ENCODE peak calls at places on chromosomes 5 and 9, in eight cellular contexts. G is heart left ventricle; F is left ventricle myocardium inferior; M is kidney epithelial cell; T is adipocyte; B is CD4-positive, alpha-beta memory T cell; V is epithelial cell of esophagus; C is A549. P is an unnamed sample.

GRCh38 chr5:54115768-54116403 is 194.5 kb downstream of the ARL15 start:
- DNase-seq in G (no peak), F (no peak), M (no peak), T (no peak), B (no peak), V (peak), C (no peak), P (no peak)

GRCh38 chr9:124869466-124869985 is 7.6 kb downstream of the ARPC5L start:
- DNase-seq in G (peak), F (no peak), M (no peak), T (peak), B (peak), V (peak), C (no peak), P (no peak)

GRCh38 chr5:53922508-53923498 is 362.4 kb downstream of the NDUFS4 start:
- DNase-seq in G (no peak), F (no peak), M (no peak), T (no peak), B (no peak), V (no peak), C (no peak), P (no peak)

GRCh38 chr5:87164409-87164808 is 103.3 kb upstream of the RASA1 start:
- DNase-seq in G (no peak), F (no peak), M (no peak), T (peak), B (no peak), V (no peak), C (no peak), P (no peak)

GRCh38 chr5:91419571-91420537 is 36.7 kb upstream of the ARRDC3 start:
- DNase-seq in G (no peak), F (peak), M (no peak), T (peak), B (peak), V (peak), C (peak), P (no peak)

GRCh38 chr5:112228672-112229071 is 190.4 kb downstream of the EPB41L4A start:
- DNase-seq in G (peak), F (peak), M (peak), T (peak), B (no peak), V (peak), C (peak), P (peak)

GRCh38 chr5:115813719-115814118 is 2.7 kb downstream of the CDO1 start:
- DNase-seq in G (no peak), F (no peak), M (no peak), T (no peak), B (no peak), V (no peak), C (no peak), P (no peak)

GRCh38 chr9:134418986-134419683 is 92.9 kb downstream of the RXRA start:
- DNase-seq in G (no peak), F (no peak), M (no peak), T (no peak), B (no peak), V (no peak), C (no peak), P (no peak)

GRCh38 chr9:95505676-95506437 is 10.9 kb downstream of the PTCH1 start:
- DNase-seq in G (peak), F (peak), M (no peak), T (peak), B (peak), V (peak), C (peak), P (peak)

GRCh38 chr9:86487222-86487841 is 133.1 kb upstream of the TUT7 start:
- DNase-seq in G (no peak), F (no peak), M (no peak), T (peak), B (no peak), V (peak), C (peak), P (no peak)

GRCh38 chr5:607541-608285 is 4.4 kb upstream of the CEP72 start:
- DNase-seq in G (no peak), F (no peak), M (no peak), T (no peak), B (no peak), V (no peak), C (no peak), P (peak)

GRCh38 chr5:52864884-52865283 is 77.2 kb downstream of the ITGA1 start:
- DNase-seq in G (no peak), F (no peak), M (no peak), T (peak), B (no peak), V (peak), C (peak), P (no peak)

GRCh38 chr5:78547731-78548189 is 100.8 kb downstream of the LHFPL2 start:
- DNase-seq in G (peak), F (peak), M (no peak), T (no peak), B (no peak), V (no peak), C (no peak), P (peak)

GRCh38 chr9:91643474-91644102 is 220.0 kb upstream of the NFIL3 start:
- DNase-seq in G (no peak), F (no peak), M (no peak), T (peak), B (no peak), V (no peak), C (no peak), P (no peak)

GRCh38 chr5:113806823-113807222 is 293.3 kb downstream of the YTHDC2 start:
- DNase-seq in G (no peak), F (no peak), M (no peak), T (peak), B (no peak), V (peak), C (no peak), P (no peak)

GRCh38 chr5:56278267-56278826 is 45.2 kb upstream of the ANKRD55 start:
- DNase-seq in G (no peak), F (no peak), M (peak), T (no peak), B (no peak), V (no peak), C (no peak), P (no peak)

GRCh38 chr5:112737088-112737471 is 605 bp upstream of the APC start:
- DNase-seq in G (no peak), F (no peak), M (no peak), T (peak), B (no peak), V (no peak), C (no peak), P (no peak)

GRCh38 chr9:131186622-131187021 is 61.2 kb downstream of the NUP214 start:
- DNase-seq in G (no peak), F (no peak), M (no peak), T (no peak), B (no peak), V (no peak), C (no peak), P (no peak)

GRCh38 chr5:206406-206805 is 11.5 kb downstream of the CCDC127 start:
- DNase-seq in G (no peak), F (no peak), M (no peak), T (no peak), B (no peak), V (no peak), C (no peak), P (no peak)

GRCh38 chr5:10932426-10932825 is 171.4 kb upstream of the DAP start:
- DNase-seq in G (no peak), F (no peak), M (no peak), T (no peak), B (no peak), V (no peak), C (no peak), P (no peak)

GRCh38 chr9:119337566-119337965 is 31.7 kb downstream of the BRINP1 start:
- DNase-seq in G (no peak), F (no peak), M (no peak), T (no peak), B (no peak), V (no peak), C (no peak), P (no peak)

GRCh38 chr5:82719368-82719767 is 357.8 kb downstream of the TMEM167A start:
- DNase-seq in G (no peak), F (no peak), M (no peak), T (peak), B (no peak), V (peak), C (no peak), P (no peak)

GRCh38 chr9:129549684-129550083 is 71.2 kb downstream of the C9orf50 start:
- DNase-seq in G (no peak), F (peak), M (no peak), T (no peak), B (no peak), V (no peak), C (peak), P (peak)

GRCh38 chr9:136862849-136863622 is 3.1 kb downstream of the EDF1 start:
- DNase-seq in G (no peak), F (peak), M (no peak), T (no peak), B (no peak), V (no peak), C (no peak), P (no peak)
- H3K4me3 ChIP-seq in G (no peak), F (no peak), M (no peak), T (no peak), B (no peak), V (no peak), C (no peak), P (no peak)

GRCh38 chr9:114925039-114925438 is 5.4 kb downstream of the TNFSF8 start:
- DNase-seq in G (no peak), F (no peak), M (no peak), T (no peak), B (no peak), V (no peak), C (no peak), P (no peak)

GRCh38 chr9:114924327-114924726 is 6.1 kb downstream of the TNFSF8 start:
- DNase-seq in G (no peak), F (no peak), M (no peak), T (no peak), B (no peak), V (no peak), C (no peak), P (no peak)

GRCh38 chr9:114928092-114928491 is 2.3 kb downstream of the TNFSF8 start:
- DNase-seq in G (no peak), F (no peak), M (no peak), T (no peak), B (no peak), V (no peak), C (no peak), P (no peak)

GRCh38 chr9:114925672-114926071 is 4.7 kb downstream of the TNFSF8 start:
- DNase-seq in G (no peak), F (no peak), M (no peak), T (no peak), B (no peak), V (no peak), C (no peak), P (no peak)

GRCh38 chr9:114923918-114924317 is 6.5 kb downstream of the TNFSF8 start:
- DNase-seq in G (no peak), F (no peak), M (no peak), T (no peak), B (no peak), V (no peak), C (no peak), P (no peak)
- H3K4me3 ChIP-seq in G (no peak), F (no peak), M (no peak), T (no peak), B (no peak), V (no peak), C (no peak), P (no peak)

DNA sequence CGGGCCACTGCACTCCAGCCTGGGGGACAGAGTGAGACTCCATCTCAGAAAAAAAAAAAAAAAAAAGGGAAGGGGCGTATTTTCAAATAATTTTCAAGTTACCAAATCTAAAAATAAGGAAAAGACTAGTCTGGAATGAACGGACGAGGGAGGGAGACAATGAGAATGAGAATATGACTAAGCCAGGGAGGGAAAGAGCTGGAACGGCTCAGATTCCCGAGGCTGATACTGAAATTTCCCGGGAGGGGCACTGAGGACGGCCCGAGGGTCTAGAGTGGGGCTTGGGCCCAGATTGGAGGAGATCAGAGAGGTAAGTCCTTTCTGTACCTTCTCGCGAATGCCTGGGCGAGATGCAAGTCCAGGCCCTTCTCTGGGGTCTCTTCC is 3.4 kb upstream of the CCIN start:
- DNase-seq in G (no peak), F (no peak), M (no peak), T (peak), B (no peak), V (peak), C (no peak), P (no peak)
- H3K4me3 ChIP-seq in G (no peak), F (peak), M (no peak), T (peak), B (no peak), V (no peak), C (no peak), P (no peak)

GRCh38 chr9:94256007-94256406 is 3.1 kb upstream of the ZNF169 start:
- DNase-seq in G (no peak), F (no peak), M (no peak), T (no peak), B (no peak), V (no peak), C (no peak), P (no peak)

DNA sequence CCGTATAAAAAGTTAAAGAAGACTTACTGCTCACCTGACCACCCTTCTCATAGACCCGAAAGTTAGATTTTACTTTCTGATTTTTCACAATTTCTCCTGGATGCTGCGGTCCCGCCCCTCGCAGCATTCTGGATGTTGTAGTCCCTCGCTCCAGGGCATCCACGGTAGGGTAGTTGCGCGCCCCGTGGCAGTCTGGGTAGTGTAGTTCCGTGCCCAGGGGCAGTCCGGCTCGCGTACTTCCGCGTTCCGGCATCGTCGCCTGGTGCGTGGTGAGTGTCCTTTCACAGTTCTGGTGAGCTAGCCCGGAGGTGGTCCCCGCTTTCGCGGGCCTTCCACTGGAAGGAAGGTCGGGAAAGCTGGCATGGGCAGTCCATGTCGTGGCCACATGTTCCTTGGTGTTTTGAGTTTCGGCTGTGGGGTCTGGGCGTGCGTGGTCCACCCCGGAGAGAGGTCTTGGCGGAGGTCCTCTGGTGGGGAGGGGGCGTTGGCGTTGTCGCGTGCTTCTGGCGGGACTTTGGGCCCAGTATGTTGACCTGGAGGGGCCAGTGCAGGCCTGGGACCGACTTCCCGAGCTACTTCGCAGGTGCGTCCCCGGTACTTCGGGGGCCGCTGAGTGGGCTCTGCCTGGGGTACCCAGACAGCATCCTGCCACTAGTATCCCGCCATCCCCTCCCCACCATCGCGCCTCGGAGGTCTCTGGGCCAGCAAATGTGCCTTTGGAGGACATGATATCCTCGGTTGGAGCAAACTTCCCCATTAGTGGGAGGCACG is at the start of gene ZNF169:
- DNase-seq in G (peak), F (peak), M (peak), T (peak), B (peak), V (peak), C (peak), P (peak)
- H3K4me3 ChIP-seq in G (peak), F (peak), M (peak), T (peak), B (peak), V (peak), C (peak), P (peak)

GRCh38 chr5:126927424-126927823 is 102.9 kb downstream of the MARCHF3 start:
- DNase-seq in G (no peak), F (no peak), M (no peak), T (no peak), B (no peak), V (no peak), C (no peak), P (no peak)
- H3K4me3 ChIP-seq in G (no peak), F (no peak), M (no peak), T (no peak), B (no peak), V (no peak), C (no peak), P (no peak)

GRCh38 chr5:2687746-2688145 is 63.7 kb downstream of the IRX2 start:
- DNase-seq in G (no peak), F (no peak), M (no peak), T (no peak), B (no peak), V (no peak), C (no peak), P (no peak)

GRCh38 chr5:2688586-2688985 is 62.9 kb downstream of the IRX2 start:
- DNase-seq in G (no peak), F (no peak), M (no peak), T (no peak), B (no peak), V (no peak), C (no peak), P (no peak)

GRCh38 chr5:2695200-2695891 is 56.1 kb downstream of the IRX2 start:
- DNase-seq in G (no peak), F (no peak), M (no peak), T (no peak), B (no peak), V (peak), C (no peak), P (no peak)

GRCh38 chr5:2690293-2690692 is 61.2 kb downstream of the IRX2 start:
- DNase-seq in G (no peak), F (no peak), M (no peak), T (no peak), B (no peak), V (peak), C (no peak), P (no peak)

DNA sequence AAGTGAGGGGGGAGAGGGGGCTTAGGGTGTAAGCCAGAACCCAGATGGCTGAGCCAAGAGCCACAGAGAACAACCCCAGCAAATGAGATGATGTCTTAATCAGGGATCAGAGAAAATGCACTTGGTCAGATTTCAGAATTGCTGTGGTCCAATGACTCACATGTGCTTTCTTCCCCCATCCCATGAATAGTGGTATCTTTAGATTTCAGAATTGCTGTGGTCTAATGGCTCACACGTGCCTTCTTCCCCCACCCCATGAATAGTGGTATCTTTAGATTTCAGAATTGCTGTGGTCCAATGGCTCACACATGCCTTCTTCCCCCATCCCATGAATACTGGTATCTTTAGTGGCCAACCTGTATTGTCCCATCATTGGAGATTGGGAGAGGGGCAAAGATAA is 59.9 kb downstream of the IRX2 start:
- DNase-seq in G (no peak), F (no peak), M (no peak), T (no peak), B (no peak), V (no peak), C (no peak), P (no peak)
- H3K4me3 ChIP-seq in G (no peak), F (no peak), M (no peak), T (no peak), B (no peak), V (no peak), C (no peak), P (no peak)